ENCODE peak calls at places on chromosomes 6 and 20, in six cellular contexts. One of them, this sample, is unnamed.

GRCh38 chr20:2254333-2254732 is 41.5 kb upstream of the TGM3 start:
- DNase-seq in HepG2: no peak
- DNase-seq in GM12878: no peak
- DNase-seq in H1: no peak
- DNase-seq in K562: no peak
- DNase-seq in GM12891: no peak
- DNase-seq in this sample: no peak

GRCh38 chr6:108714012-108714773 is 134.0 kb upstream of the ARMC2 start:
- DNase-seq in K562: no peak
- DNase-seq in GM12891: no peak
- DNase-seq in H1: no peak
- DNase-seq in HepG2: no peak
- DNase-seq in GM12878: no peak
- DNase-seq in this sample: no peak

GRCh38 chr20:63386491-63386890 is 25.3 kb upstream of the CHRNA4 start:
- DNase-seq in GM12891: no peak
- DNase-seq in H1: no peak
- DNase-seq in HepG2: no peak
- DNase-seq in K562: no peak
- DNase-seq in GM12878: no peak
- DNase-seq in this sample: no peak

GRCh38 chr6:71727632-71728294 is 158.6 kb upstream of the RIMS1 start:
- DNase-seq in H1: no peak
- DNase-seq in GM12891: no peak
- DNase-seq in K562: no peak
- DNase-seq in GM12878: peak; percentile 8
- DNase-seq in HepG2: no peak
- DNase-seq in this sample: no peak

GRCh38 chr20:34570859-34571306 is 12.4 kb downstream of the MAP1LC3A start:
- DNase-seq in GM12878: no peak
- DNase-seq in H1: no peak
- DNase-seq in GM12891: no peak
- DNase-seq in HepG2: no peak
- DNase-seq in K562: peak; percentile 51
- DNase-seq in this sample: no peak

GRCh38 chr6:6694368-6694780 is 105.9 kb downstream of the LY86 start:
- DNase-seq in GM12878: no peak
- DNase-seq in H1: no peak
- DNase-seq in HepG2: no peak
- DNase-seq in GM12891: no peak
- DNase-seq in K562: peak; percentile 49
- DNase-seq in this sample: no peak

GRCh38 chr20:17262786-17263185 is 35.9 kb downstream of the PCSK2 start:
- DNase-seq in GM12891: no peak
- DNase-seq in H1: no peak
- DNase-seq in HepG2: no peak
- DNase-seq in K562: no peak
- DNase-seq in GM12878: no peak
- DNase-seq in this sample: no peak

GRCh38 chr6:40791004-40791403 is 203.8 kb upstream of the LRFN2 start:
- DNase-seq in H1: no peak
- DNase-seq in GM12878: no peak
- DNase-seq in HepG2: no peak
- DNase-seq in GM12891: no peak
- DNase-seq in K562: no peak
- DNase-seq in this sample: no peak

GRCh38 chr6:282867-283416 is 9.3 kb upstream of the DUSP22 start:
- DNase-seq in K562: no peak
- DNase-seq in HepG2: no peak
- DNase-seq in GM12891: no peak
- DNase-seq in GM12878: no peak
- DNase-seq in H1: no peak
- DNase-seq in this sample: no peak

GRCh38 chr6:2030682-2031244 is 214.6 kb downstream of the GMDS start:
- DNase-seq in K562: no peak
- DNase-seq in HepG2: no peak
- DNase-seq in H1: no peak
- DNase-seq in GM12891: no peak
- DNase-seq in GM12878: no peak
- DNase-seq in this sample: no peak
- TF ChIP-seq TAF1 in K562: no peak
- TF ChIP-seq TAF1 in HepG2: no peak
- TF ChIP-seq TAF1 in H1: no peak
- TF ChIP-seq TAF1 in GM12891: no peak
- TF ChIP-seq TAF1 in GM12878: no peak
- TF ChIP-seq TAF1 in this sample: no peak

GRCh38 chr6:28985396-28986164 is 19.5 kb downstream of the ZNF311 start:
- DNase-seq in GM12891: no peak
- DNase-seq in K562: no peak
- DNase-seq in HepG2: peak; percentile 97
- DNase-seq in H1: peak; percentile 92
- DNase-seq in GM12878: no peak
- DNase-seq in this sample: no peak
- TF ChIP-seq POLR2A in GM12891: no peak
- TF ChIP-seq POLR2A in K562: no peak
- TF ChIP-seq POLR2A in HepG2: peak; percentile 56
- TF ChIP-seq POLR2A in H1: peak; percentile 74
- TF ChIP-seq POLR2A in GM12878: no peak
- TF ChIP-seq POLR2A in this sample: no peak

DNA sequence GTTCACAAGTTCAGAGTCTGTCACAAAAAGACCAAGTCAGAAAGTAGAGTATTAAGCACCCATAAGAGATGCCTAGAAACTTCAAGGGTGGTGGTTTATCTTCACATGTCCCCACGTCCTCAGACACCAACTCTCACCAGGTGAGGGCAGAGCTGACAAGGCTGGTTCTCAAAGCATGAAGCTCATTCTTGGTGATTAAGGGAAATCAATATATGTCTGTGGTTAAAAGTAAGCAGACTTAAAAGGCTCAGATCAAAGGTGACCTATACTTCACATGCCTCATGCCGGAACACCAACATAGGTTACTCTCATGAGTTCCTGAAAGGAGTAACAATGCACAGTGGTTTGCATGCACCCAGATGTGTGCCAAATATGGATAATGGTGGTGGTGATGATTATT is 27.0 kb downstream of the IL17A start:
- DNase-seq in GM12878: no peak
- DNase-seq in K562: no peak
- DNase-seq in GM12891: no peak
- DNase-seq in H1: no peak
- DNase-seq in HepG2: peak; percentile 51
- DNase-seq in this sample: no peak
- TF ChIP-seq POLR2AphosphoS5 in GM12878: no peak
- TF ChIP-seq POLR2AphosphoS5 in K562: no peak
- TF ChIP-seq POLR2AphosphoS5 in GM12891: no peak
- TF ChIP-seq POLR2AphosphoS5 in H1: no peak
- TF ChIP-seq POLR2AphosphoS5 in HepG2: no peak
- TF ChIP-seq POLR2AphosphoS5 in this sample: no peak

DNA sequence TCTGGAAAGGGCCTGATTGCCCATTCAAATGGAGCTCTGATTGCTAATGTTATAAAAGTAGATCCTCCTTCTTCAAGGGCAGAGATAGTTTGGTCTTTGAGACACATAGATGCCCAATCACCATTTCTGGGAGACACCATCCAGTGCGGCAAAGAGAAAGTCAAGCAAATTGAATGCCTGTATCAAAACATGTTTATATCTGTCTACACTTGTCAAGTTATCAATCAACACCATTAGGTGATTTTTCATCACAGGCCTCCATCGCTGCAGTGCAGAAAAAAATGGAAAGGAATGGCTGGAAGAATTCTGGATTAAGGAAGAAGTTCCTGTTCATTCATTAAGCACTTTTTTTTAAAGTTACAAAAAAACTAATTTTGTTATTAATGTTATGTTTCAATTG is 54.8 kb upstream of the ZFP64 start:
- DNase-seq in GM12891: no peak
- DNase-seq in HepG2: no peak
- DNase-seq in K562: no peak
- DNase-seq in H1: no peak
- DNase-seq in GM12878: no peak
- DNase-seq in this sample: no peak
- TF ChIP-seq TAF1 in GM12891: no peak
- TF ChIP-seq TAF1 in HepG2: no peak
- TF ChIP-seq TAF1 in K562: no peak
- TF ChIP-seq TAF1 in H1: no peak
- TF ChIP-seq TAF1 in GM12878: no peak
- TF ChIP-seq TAF1 in this sample: no peak

DNA sequence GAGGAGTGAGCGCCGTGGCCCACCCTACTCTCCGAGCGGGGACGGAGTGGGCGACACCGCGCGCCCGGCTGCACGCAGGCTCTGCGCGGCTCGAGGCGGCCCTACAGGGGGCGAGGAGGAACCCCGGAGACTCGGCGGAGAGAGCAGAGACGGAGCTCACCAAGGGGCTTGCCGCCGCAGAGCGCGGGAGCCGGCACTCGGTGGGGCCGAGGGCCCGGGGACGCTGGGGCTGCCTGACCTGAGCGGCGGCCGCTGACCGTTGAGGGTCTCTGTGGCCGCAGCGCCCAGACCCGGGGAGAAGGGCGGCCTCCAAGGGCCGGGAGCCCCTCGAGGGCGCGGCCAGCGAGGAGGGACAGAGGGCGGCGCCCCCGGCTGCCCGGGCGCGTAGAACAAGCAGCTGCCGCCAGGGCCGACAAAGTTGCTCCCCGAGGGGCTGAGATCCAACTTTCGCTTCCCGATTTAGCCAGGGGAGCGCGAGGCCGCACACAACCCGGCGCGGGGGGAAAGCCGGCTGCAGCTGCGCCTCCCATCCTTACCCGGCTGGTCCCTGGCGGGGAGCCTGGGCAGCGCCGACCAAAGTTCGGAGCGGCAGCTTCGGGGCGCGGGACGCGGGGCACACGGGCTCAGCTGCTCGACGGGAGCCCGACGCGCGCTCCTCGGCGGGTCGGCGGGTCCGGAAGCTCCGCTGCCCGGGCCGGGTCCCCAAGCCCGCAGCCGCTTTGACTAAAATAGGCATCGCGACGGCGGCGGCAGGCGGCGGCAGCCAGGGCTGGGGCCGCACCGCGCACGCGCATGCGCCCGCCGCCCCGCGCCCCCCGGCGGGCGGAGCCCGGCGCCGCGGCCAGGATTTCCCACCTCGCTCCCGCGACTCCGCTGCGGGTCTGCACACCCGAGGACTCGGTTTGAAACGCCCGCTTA is 43.1 kb downstream of the POPDC3 start:
- DNase-seq in GM12891: peak; percentile 38
- DNase-seq in HepG2: no peak
- DNase-seq in H1: peak; percentile 21
- DNase-seq in GM12878: no peak
- DNase-seq in K562: peak; percentile 52
- DNase-seq in this sample: peak; percentile 41
- TF ChIP-seq POLR2A in GM12891: no peak
- TF ChIP-seq POLR2A in HepG2: no peak
- TF ChIP-seq POLR2A in H1: no peak
- TF ChIP-seq POLR2A in GM12878: no peak
- TF ChIP-seq POLR2A in K562: no peak
- TF ChIP-seq POLR2A in this sample: no peak

DNA sequence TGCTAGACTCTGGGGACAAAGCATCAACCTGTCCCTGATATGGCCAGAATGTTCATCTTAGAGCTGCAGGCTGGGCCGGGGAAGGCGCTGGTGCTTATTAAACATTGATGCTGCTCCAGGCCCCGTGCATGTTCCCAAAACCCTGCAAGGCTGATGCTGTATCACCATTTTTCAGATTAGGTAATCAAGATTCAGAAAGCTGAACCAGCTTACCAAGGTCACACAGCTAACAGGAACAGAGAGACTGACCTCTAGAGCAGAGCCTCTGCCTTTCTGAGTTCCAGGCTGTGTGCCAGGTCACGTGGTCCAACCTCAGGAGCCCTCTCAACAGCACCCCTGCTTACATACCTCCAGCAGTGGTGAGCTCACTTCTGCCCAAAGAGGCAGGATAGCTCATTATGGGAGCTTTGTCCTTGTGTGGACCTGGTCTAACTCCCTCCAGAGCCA is 16.1 kb upstream of the VSTM2L start:
- DNase-seq in H1: no peak
- DNase-seq in GM12878: peak; percentile 9
- DNase-seq in K562: no peak
- DNase-seq in GM12891: no peak
- DNase-seq in HepG2: peak; percentile 79
- DNase-seq in this sample: no peak
- TF ChIP-seq POLR2AphosphoS5 in H1: no peak
- TF ChIP-seq POLR2AphosphoS5 in GM12878: no peak
- TF ChIP-seq POLR2AphosphoS5 in K562: no peak
- TF ChIP-seq POLR2AphosphoS5 in GM12891: no peak
- TF ChIP-seq POLR2AphosphoS5 in HepG2: no peak
- TF ChIP-seq POLR2AphosphoS5 in this sample: no peak

DNA sequence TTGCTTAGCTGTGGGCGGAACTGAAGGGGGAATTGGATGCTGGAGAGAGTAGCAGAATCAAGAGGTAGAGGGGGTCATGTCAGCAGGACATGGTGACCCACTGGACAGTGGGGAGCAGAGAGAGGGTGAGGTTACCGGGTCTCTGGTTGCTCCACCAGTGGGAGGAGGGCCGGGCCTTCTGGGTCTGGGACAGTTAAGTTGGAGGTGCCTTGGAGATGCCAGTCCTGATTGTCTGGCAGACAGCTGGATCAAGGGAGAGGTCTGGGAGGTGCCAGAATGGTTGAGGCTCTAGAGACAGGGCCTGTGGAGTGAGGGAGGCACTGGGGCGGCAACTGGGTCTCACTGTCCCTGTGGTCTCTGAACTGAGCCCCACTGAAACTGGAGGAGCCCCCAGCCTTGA is 24.6 kb downstream of the MANBAL start:
- DNase-seq in GM12891: no peak
- DNase-seq in H1: no peak
- DNase-seq in HepG2: no peak
- DNase-seq in GM12878: no peak
- DNase-seq in K562: no peak
- DNase-seq in this sample: no peak
- TF ChIP-seq TAF1 in GM12891: no peak
- TF ChIP-seq TAF1 in H1: no peak
- TF ChIP-seq TAF1 in HepG2: no peak
- TF ChIP-seq TAF1 in GM12878: no peak
- TF ChIP-seq TAF1 in K562: no peak
- TF ChIP-seq TAF1 in this sample: no peak

GRCh38 chr6:21593412-21593926 is at the start of gene SOX4:
- DNase-seq in GM12878: peak; percentile 88
- DNase-seq in GM12891: peak; percentile 67
- DNase-seq in HepG2: peak; percentile 92
- DNase-seq in H1: peak; percentile 97
- DNase-seq in K562: peak; percentile 45
- DNase-seq in this sample: peak; percentile 65
- TF ChIP-seq POLR2A in GM12878: peak; percentile 99
- TF ChIP-seq POLR2A in GM12891: peak; percentile 99
- TF ChIP-seq POLR2A in HepG2: peak; percentile 75
- TF ChIP-seq POLR2A in H1: peak; percentile 100
- TF ChIP-seq POLR2A in K562: no peak
- TF ChIP-seq POLR2A in this sample: peak; percentile 100

GRCh38 chr6:119334535-119335264 is 14.9 kb downstream of the MAN1A1 start:
- DNase-seq in HepG2: no peak
- DNase-seq in GM12891: no peak
- DNase-seq in K562: no peak
- DNase-seq in H1: no peak
- DNase-seq in GM12878: no peak
- DNase-seq in this sample: no peak
- TF ChIP-seq POLR2AphosphoS5 in HepG2: no peak
- TF ChIP-seq POLR2AphosphoS5 in GM12891: no peak
- TF ChIP-seq POLR2AphosphoS5 in K562: no peak
- TF ChIP-seq POLR2AphosphoS5 in H1: no peak
- TF ChIP-seq POLR2AphosphoS5 in GM12878: no peak
- TF ChIP-seq POLR2AphosphoS5 in this sample: no peak

GRCh38 chr6:139581485-139581865 is 207.0 kb upstream of the CITED2 start:
- DNase-seq in GM12891: no peak
- DNase-seq in HepG2: no peak
- DNase-seq in GM12878: no peak
- DNase-seq in H1: no peak
- DNase-seq in K562: no peak
- DNase-seq in this sample: no peak
- TF ChIP-seq TAF1 in GM12891: no peak
- TF ChIP-seq TAF1 in HepG2: no peak
- TF ChIP-seq TAF1 in GM12878: no peak
- TF ChIP-seq TAF1 in H1: no peak
- TF ChIP-seq TAF1 in K562: no peak
- TF ChIP-seq TAF1 in this sample: no peak